ENCODE peak calls at places on chromosomes 6 and 20, in six cellular contexts. One of them, this sample, is unnamed.

GRCh38 chr6:63882208-63882607 is 246.6 kb downstream of the PHF3 start:
- DNase-seq in adrenal gland: no peak
- DNase-seq in cardiac muscle cell: peak
- DNase-seq in psoas muscle: no peak
- DNase-seq in upper lobe of left lung: no peak
- DNase-seq in Panc1: peak
- DNase-seq in this sample: no peak

GRCh38 chr6:43771210-43771857 is 1.3 kb downstream of the VEGFA start:
- DNase-seq in adrenal gland: peak
- DNase-seq in cardiac muscle cell: peak
- DNase-seq in psoas muscle: peak
- DNase-seq in upper lobe of left lung: peak
- DNase-seq in Panc1: no peak
- DNase-seq in this sample: peak

GRCh38 chr20:24382330-24382729 is 87.1 kb upstream of the SYNDIG1 start:
- DNase-seq in adrenal gland: no peak
- DNase-seq in cardiac muscle cell: no peak
- DNase-seq in psoas muscle: no peak
- DNase-seq in upper lobe of left lung: no peak
- DNase-seq in Panc1: no peak
- DNase-seq in this sample: no peak

GRCh38 chr20:58973866-58974265 is 7.2 kb upstream of the NELFCD start:
- DNase-seq in adrenal gland: no peak
- DNase-seq in cardiac muscle cell: no peak
- DNase-seq in psoas muscle: no peak
- DNase-seq in upper lobe of left lung: no peak
- DNase-seq in Panc1: no peak
- DNase-seq in this sample: no peak

GRCh38 chr20:16115891-16116577 is 457.2 kb downstream of the KIF16B start:
- DNase-seq in adrenal gland: no peak
- DNase-seq in cardiac muscle cell: no peak
- DNase-seq in psoas muscle: no peak
- DNase-seq in upper lobe of left lung: no peak
- DNase-seq in Panc1: no peak
- DNase-seq in this sample: no peak

GRCh38 chr20:32515631-32516101 is 69.5 kb downstream of the NOL4L start:
- DNase-seq in adrenal gland: no peak
- DNase-seq in cardiac muscle cell: no peak
- DNase-seq in psoas muscle: no peak
- DNase-seq in upper lobe of left lung: no peak
- DNase-seq in Panc1: no peak
- DNase-seq in this sample: no peak

GRCh38 chr6:147434508-147434907 is 74.0 kb upstream of the SAMD5 start:
- DNase-seq in adrenal gland: no peak
- DNase-seq in cardiac muscle cell: peak
- DNase-seq in psoas muscle: no peak
- DNase-seq in upper lobe of left lung: no peak
- DNase-seq in Panc1: no peak
- DNase-seq in this sample: no peak

GRCh38 chr20:11537032-11537431 is 380.7 kb upstream of the BTBD3 start:
- DNase-seq in adrenal gland: no peak
- DNase-seq in cardiac muscle cell: no peak
- DNase-seq in psoas muscle: no peak
- DNase-seq in upper lobe of left lung: no peak
- DNase-seq in Panc1: no peak
- DNase-seq in this sample: no peak

GRCh38 chr6:157223021-157223430 is 100.3 kb downstream of the TMEM242 start:
- DNase-seq in adrenal gland: no peak
- DNase-seq in cardiac muscle cell: no peak
- DNase-seq in psoas muscle: no peak
- DNase-seq in upper lobe of left lung: no peak
- DNase-seq in Panc1: no peak
- DNase-seq in this sample: no peak

GRCh38 chr6:29294499-29294914 is 7.0 kb upstream of the OR14J1 start:
- DNase-seq in adrenal gland: no peak
- DNase-seq in cardiac muscle cell: no peak
- DNase-seq in psoas muscle: no peak
- DNase-seq in upper lobe of left lung: no peak
- DNase-seq in Panc1: no peak
- DNase-seq in this sample: no peak

GRCh38 chr6:107862383-107862782 is 38.3 kb upstream of the SCML4 start:
- DNase-seq in adrenal gland: no peak
- DNase-seq in cardiac muscle cell: no peak
- DNase-seq in psoas muscle: no peak
- DNase-seq in upper lobe of left lung: no peak
- DNase-seq in Panc1: no peak
- DNase-seq in this sample: no peak

GRCh38 chr6:142913511-142914047 is 31.4 kb downstream of the HIVEP2 start:
- DNase-seq in adrenal gland: no peak
- DNase-seq in cardiac muscle cell: no peak
- DNase-seq in psoas muscle: no peak
- DNase-seq in upper lobe of left lung: no peak
- DNase-seq in Panc1: no peak
- DNase-seq in this sample: peak

GRCh38 chr6:163635731-163636344 is 221.3 kb downstream of the QKI start:
- DNase-seq in adrenal gland: no peak
- DNase-seq in cardiac muscle cell: no peak
- DNase-seq in psoas muscle: no peak
- DNase-seq in upper lobe of left lung: no peak
- DNase-seq in Panc1: no peak
- DNase-seq in this sample: no peak

GRCh38 chr6:16049178-16049577 is 79.7 kb upstream of the MYLIP start:
- DNase-seq in adrenal gland: no peak
- DNase-seq in cardiac muscle cell: peak
- DNase-seq in psoas muscle: no peak
- DNase-seq in upper lobe of left lung: no peak
- DNase-seq in Panc1: no peak
- DNase-seq in this sample: no peak

GRCh38 chr6:108250240-108250866 is 10.5 kb downstream of the SNX3 start:
- DNase-seq in adrenal gland: no peak
- DNase-seq in cardiac muscle cell: peak
- DNase-seq in psoas muscle: no peak
- DNase-seq in upper lobe of left lung: no peak
- DNase-seq in Panc1: no peak
- DNase-seq in this sample: no peak

GRCh38 chr6:128394171-128394570 is 126.2 kb downstream of the PTPRK start:
- DNase-seq in adrenal gland: no peak
- DNase-seq in cardiac muscle cell: no peak
- DNase-seq in psoas muscle: no peak
- DNase-seq in upper lobe of left lung: no peak
- DNase-seq in Panc1: no peak
- DNase-seq in this sample: no peak

GRCh38 chr20:1418335-1418734 is 25.5 kb upstream of the FKBP1A start:
- DNase-seq in adrenal gland: no peak
- DNase-seq in cardiac muscle cell: peak
- DNase-seq in psoas muscle: no peak
- DNase-seq in upper lobe of left lung: no peak
- DNase-seq in Panc1: no peak
- DNase-seq in this sample: no peak

GRCh38 chr6:27143474-27144026 is 104.0 kb upstream of the PRSS16 start:
- DNase-seq in adrenal gland: no peak
- DNase-seq in cardiac muscle cell: no peak
- DNase-seq in psoas muscle: no peak
- DNase-seq in upper lobe of left lung: no peak
- DNase-seq in Panc1: no peak
- DNase-seq in this sample: no peak

GRCh38 chr20:50520222-50520877 is 10.2 kb downstream of the PTPN1 start:
- DNase-seq in adrenal gland: no peak
- DNase-seq in cardiac muscle cell: no peak
- DNase-seq in psoas muscle: no peak
- DNase-seq in upper lobe of left lung: no peak
- DNase-seq in Panc1: no peak
- DNase-seq in this sample: no peak

GRCh38 chr20:47352332-47353223 is 3.9 kb downstream of the ZMYND8 start:
- DNase-seq in adrenal gland: peak
- DNase-seq in cardiac muscle cell: peak
- DNase-seq in psoas muscle: no peak
- DNase-seq in upper lobe of left lung: peak
- DNase-seq in Panc1: no peak
- DNase-seq in this sample: no peak

GRCh38 chr6:106339334-106340029 is 13.9 kb upstream of the ATG5 start:
- DNase-seq in adrenal gland: peak
- DNase-seq in cardiac muscle cell: peak
- DNase-seq in psoas muscle: no peak
- DNase-seq in upper lobe of left lung: no peak
- DNase-seq in Panc1: peak
- DNase-seq in this sample: peak

GRCh38 chr6:44580901-44581300 is 193.4 kb downstream of the CDC5L start:
- DNase-seq in adrenal gland: no peak
- DNase-seq in cardiac muscle cell: peak
- DNase-seq in psoas muscle: no peak
- DNase-seq in upper lobe of left lung: no peak
- DNase-seq in Panc1: no peak
- DNase-seq in this sample: no peak

GRCh38 chr6:158627940-158628211 is 16.7 kb downstream of the DYNLT1 start:
- DNase-seq in adrenal gland: no peak
- DNase-seq in cardiac muscle cell: no peak
- DNase-seq in psoas muscle: no peak
- DNase-seq in upper lobe of left lung: no peak
- DNase-seq in Panc1: no peak
- DNase-seq in this sample: no peak

GRCh38 chr6:56595490-56596122 is 47.1 kb downstream of the DST start:
- DNase-seq in adrenal gland: no peak
- DNase-seq in cardiac muscle cell: peak
- DNase-seq in psoas muscle: no peak
- DNase-seq in upper lobe of left lung: no peak
- DNase-seq in Panc1: no peak
- DNase-seq in this sample: peak

GRCh38 chr6:123801067-123801466 is 2.6 kb upstream of the NKAIN2 start:
- DNase-seq in adrenal gland: no peak
- DNase-seq in cardiac muscle cell: no peak
- DNase-seq in psoas muscle: no peak
- DNase-seq in upper lobe of left lung: no peak
- DNase-seq in Panc1: no peak
- DNase-seq in this sample: no peak
- H3K27ac ChIP-seq in adrenal gland: no peak
- H3K27ac ChIP-seq in cardiac muscle cell: no peak
- H3K27ac ChIP-seq in psoas muscle: no peak
- H3K27ac ChIP-seq in upper lobe of left lung: no peak
- H3K27ac ChIP-seq in Panc1: peak
- H3K27ac ChIP-seq in this sample: no peak

GRCh38 chr6:38929560-38929959 is 119.0 kb upstream of the GLP1R start:
- DNase-seq in adrenal gland: no peak
- DNase-seq in cardiac muscle cell: no peak
- DNase-seq in psoas muscle: no peak
- DNase-seq in upper lobe of left lung: no peak
- DNase-seq in Panc1: no peak
- DNase-seq in this sample: no peak
- H3K27ac ChIP-seq in adrenal gland: no peak
- H3K27ac ChIP-seq in cardiac muscle cell: no peak
- H3K27ac ChIP-seq in psoas muscle: no peak
- H3K27ac ChIP-seq in upper lobe of left lung: no peak
- H3K27ac ChIP-seq in Panc1: no peak
- H3K27ac ChIP-seq in this sample: no peak

DNA sequence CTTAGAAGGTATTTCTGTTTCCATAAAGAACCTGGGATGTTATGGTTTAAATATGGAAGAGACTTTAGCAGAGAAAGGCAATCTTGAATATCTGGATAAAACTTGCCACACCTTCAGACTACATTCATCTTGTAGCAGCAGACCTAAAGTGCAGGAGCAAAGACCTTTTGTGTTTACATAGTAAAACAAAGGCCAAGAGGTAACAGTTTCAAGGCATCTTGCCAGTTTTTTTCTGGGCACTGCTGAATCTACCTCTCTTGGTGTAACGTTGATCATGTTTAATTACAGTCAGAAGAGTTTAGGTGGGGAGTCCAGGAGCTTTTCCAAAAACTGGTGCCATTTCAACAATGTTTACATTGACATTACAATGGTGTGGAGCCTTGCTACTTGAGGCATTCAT is 94.6 kb downstream of the F13A1 start:
- DNase-seq in adrenal gland: no peak
- DNase-seq in cardiac muscle cell: no peak
- DNase-seq in psoas muscle: no peak
- DNase-seq in upper lobe of left lung: no peak
- DNase-seq in Panc1: no peak
- DNase-seq in this sample: no peak
- H3K27ac ChIP-seq in adrenal gland: no peak
- H3K27ac ChIP-seq in cardiac muscle cell: no peak
- H3K27ac ChIP-seq in psoas muscle: no peak
- H3K27ac ChIP-seq in upper lobe of left lung: no peak
- H3K27ac ChIP-seq in Panc1: no peak
- H3K27ac ChIP-seq in this sample: no peak

GRCh38 chr20:40468759-40469158 is 220.3 kb downstream of the MAFB start:
- DNase-seq in adrenal gland: no peak
- DNase-seq in cardiac muscle cell: no peak
- DNase-seq in psoas muscle: no peak
- DNase-seq in upper lobe of left lung: no peak
- DNase-seq in Panc1: no peak
- DNase-seq in this sample: no peak
- H3K27ac ChIP-seq in adrenal gland: no peak
- H3K27ac ChIP-seq in cardiac muscle cell: no peak
- H3K27ac ChIP-seq in psoas muscle: no peak
- H3K27ac ChIP-seq in upper lobe of left lung: no peak
- H3K27ac ChIP-seq in Panc1: no peak
- H3K27ac ChIP-seq in this sample: no peak

GRCh38 chr6:1912731-1913130 is 303.0 kb downstream of the FOXC1 start:
- DNase-seq in adrenal gland: no peak
- DNase-seq in cardiac muscle cell: no peak
- DNase-seq in psoas muscle: no peak
- DNase-seq in upper lobe of left lung: no peak
- DNase-seq in Panc1: no peak
- DNase-seq in this sample: no peak

GRCh38 chr6:1913572-1913971 is 303.9 kb downstream of the FOXC1 start:
- DNase-seq in adrenal gland: no peak
- DNase-seq in cardiac muscle cell: no peak
- DNase-seq in psoas muscle: no peak
- DNase-seq in upper lobe of left lung: no peak
- DNase-seq in Panc1: no peak
- DNase-seq in this sample: no peak

GRCh38 chr6:1908784-1909183 is 299.1 kb downstream of the FOXC1 start:
- DNase-seq in adrenal gland: no peak
- DNase-seq in cardiac muscle cell: no peak
- DNase-seq in psoas muscle: no peak
- DNase-seq in upper lobe of left lung: no peak
- DNase-seq in Panc1: no peak
- DNase-seq in this sample: no peak

GRCh38 chr6:1910621-1911407 is 301.1 kb downstream of the FOXC1 start:
- DNase-seq in adrenal gland: no peak
- DNase-seq in cardiac muscle cell: no peak
- DNase-seq in psoas muscle: no peak
- DNase-seq in upper lobe of left lung: no peak
- DNase-seq in Panc1: no peak
- DNase-seq in this sample: no peak

DNA sequence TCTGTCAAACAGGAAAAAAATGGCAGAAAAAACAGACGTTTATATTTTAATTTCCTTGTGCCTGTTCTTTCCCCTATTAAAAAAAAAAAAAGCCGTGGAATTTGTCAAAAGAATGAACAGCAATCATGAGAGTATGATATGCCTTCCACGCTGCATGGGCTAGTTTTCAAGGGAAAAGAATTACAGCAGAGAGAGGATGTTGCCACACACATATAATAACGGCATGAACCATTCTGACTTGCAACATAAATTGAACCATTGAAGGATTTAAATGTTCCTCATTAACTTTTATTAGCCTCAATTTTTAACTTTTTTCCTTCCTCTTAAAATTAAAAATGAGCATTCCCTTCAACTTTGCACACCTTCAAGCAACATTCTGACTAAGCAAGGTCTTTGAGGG is 301.8 kb downstream of the FOXC1 start:
- DNase-seq in adrenal gland: no peak
- DNase-seq in cardiac muscle cell: peak
- DNase-seq in psoas muscle: no peak
- DNase-seq in upper lobe of left lung: no peak
- DNase-seq in Panc1: no peak
- DNase-seq in this sample: no peak
- H3K27ac ChIP-seq in adrenal gland: no peak
- H3K27ac ChIP-seq in cardiac muscle cell: no peak
- H3K27ac ChIP-seq in psoas muscle: no peak
- H3K27ac ChIP-seq in upper lobe of left lung: no peak
- H3K27ac ChIP-seq in Panc1: no peak
- H3K27ac ChIP-seq in this sample: no peak

This sample was measured in testis.